ENCODE peak calls at places on chromosomes 6 and 20, in nine cellular contexts. G, L, D, B, P, U, A, T and V are unnamed samples.

GRCh38 chr20:18750735-18751134 is 62.8 kb upstream of the SCP2D1 start:
- DNase-seq in G (no peak), L (no peak), D (no peak), B (no peak), P (peak; percentile 66), U (no peak), A (no peak), T (no peak), V (no peak)

GRCh38 chr6:48641544-48641943 is 530.5 kb upstream of the PTCHD4 start:
- DNase-seq in G (no peak), L (peak; percentile 4), D (no peak), B (no peak), P (no peak), U (no peak), A (no peak), T (no peak), V (no peak)

GRCh38 chr6:154229796-154230195 is 126.8 kb downstream of the IPCEF1 start:
- DNase-seq in G (no peak), L (no peak), D (no peak), B (no peak), P (no peak), U (no peak), A (no peak), T (no peak), V (no peak)

GRCh38 chr20:3046677-3047462 is 1.0 kb downstream of the MRPS26 start:
- DNase-seq in G (peak; percentile 62), L (peak; percentile 13), D (no peak), B (no peak), P (no peak), U (no peak), A (no peak), T (no peak), V (no peak)

GRCh38 chr6:96015321-96015790 is 418 bp upstream of the FUT9 start:
- DNase-seq in G (peak; percentile 72), L (no peak), D (no peak), B (no peak), P (peak; percentile 61), U (peak; percentile 61), A (no peak), T (no peak), V (peak; percentile 48)

GRCh38 chr20:38377039-38377715 is 30.9 kb downstream of the LBP start:
- DNase-seq in G (no peak), L (no peak), D (no peak), B (no peak), P (no peak), U (no peak), A (no peak), T (no peak), V (no peak)

GRCh38 chr6:84976516-84977420 is 212.4 kb upstream of the TBX18 start:
- DNase-seq in G (no peak), L (peak; percentile 41), D (no peak), B (no peak), P (no peak), U (no peak), A (no peak), T (no peak), V (no peak)

GRCh38 chr6:48240287-48240686 is 129.3 kb upstream of the PTCHD4 start:
- DNase-seq in G (no peak), L (no peak), D (no peak), B (no peak), P (no peak), U (no peak), A (no peak), T (no peak), V (no peak)

GRCh38 chr6:56518995-56519767 is 123.5 kb downstream of the DST start:
- DNase-seq in G (no peak), L (no peak), D (no peak), B (no peak), P (no peak), U (no peak), A (no peak), T (no peak), V (no peak)

GRCh38 chr20:44016525-44016924 is 101.9 kb downstream of the TOX2 start:
- DNase-seq in G (no peak), L (no peak), D (no peak), B (no peak), P (no peak), U (no peak), A (no peak), T (no peak), V (no peak)

GRCh38 chr6:111482959-111483735 is at the start of gene REV3L:
- DNase-seq in G (peak; percentile 95), L (peak; percentile 90), D (peak; percentile 92), B (peak; percentile 95), P (peak; percentile 83), U (peak; percentile 95), A (peak; percentile 90), T (peak; percentile 95), V (peak; percentile 96)

GRCh38 chr20:44765091-44765490 is 19.4 kb downstream of the KCNK15 start:
- DNase-seq in G (no peak), L (no peak), D (no peak), B (no peak), P (no peak), U (no peak), A (no peak), T (no peak), V (no peak)

GRCh38 chr6:129489215-129489765 is 220.7 kb downstream of the ARHGAP18 start:
- DNase-seq in G (no peak), L (no peak), D (no peak), B (no peak), P (no peak), U (no peak), A (no peak), T (no peak), V (no peak)

GRCh38 chr6:129491436-129491835 is 218.5 kb downstream of the ARHGAP18 start:
- DNase-seq in G (no peak), L (no peak), D (no peak), B (no peak), P (no peak), U (no peak), A (no peak), T (no peak), V (no peak)

GRCh38 chr6:129492260-129492659 is 217.7 kb downstream of the ARHGAP18 start:
- DNase-seq in G (no peak), L (no peak), D (no peak), B (no peak), P (no peak), U (no peak), A (no peak), T (no peak), V (no peak)

GRCh38 chr6:129488313-129488712 is 221.7 kb downstream of the ARHGAP18 start:
- DNase-seq in G (no peak), L (no peak), D (no peak), B (no peak), P (no peak), U (no peak), A (no peak), T (no peak), V (no peak)

DNA sequence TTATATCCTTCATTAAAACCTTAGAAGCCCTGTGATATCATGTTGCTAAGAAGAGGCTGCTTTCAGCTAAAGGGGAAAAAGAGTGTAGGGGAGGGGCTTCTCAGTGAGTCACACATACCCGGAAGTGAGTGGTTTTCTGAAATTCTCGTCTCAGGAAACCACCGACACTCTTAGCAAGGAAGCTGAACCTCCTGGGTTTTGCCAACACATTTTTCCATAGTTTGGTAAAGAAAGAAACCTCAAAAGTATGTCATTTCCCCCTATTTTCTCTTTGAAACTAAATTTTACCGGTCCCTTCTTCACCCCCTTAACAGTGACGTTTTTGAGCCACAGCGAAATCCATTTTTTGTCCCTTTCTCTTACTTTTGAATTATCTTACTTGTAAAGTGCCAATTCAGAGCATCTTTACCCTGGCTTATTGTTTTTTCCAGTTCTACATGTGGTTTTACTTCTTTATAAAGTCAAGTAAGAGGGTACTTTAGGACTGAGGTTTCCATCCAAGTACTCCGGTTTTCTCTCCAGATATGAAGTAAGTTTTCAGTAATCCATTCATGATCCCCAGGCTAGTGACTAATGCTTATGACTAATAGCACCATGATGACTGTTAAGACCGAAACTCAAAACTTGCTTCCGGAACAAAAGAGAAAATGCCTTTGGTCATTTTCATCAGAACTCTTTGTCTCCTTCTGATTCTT is 219.3 kb downstream of the ARHGAP18 start:
- DNase-seq in G (peak; percentile 68), L (peak; percentile 97), D (peak; percentile 50), B (no peak), P (peak; percentile 92), U (no peak), A (peak; percentile 62), T (peak; percentile 63), V (no peak)
- H3K4me3 ChIP-seq in G (no peak overlapping the region), L (no peak overlapping the region), D (peak overlapping the region; percentile 25), B (peak overlapping the region; percentile 27), P (peak overlapping the region; percentile 49), U (no peak overlapping the region), A (peak overlapping the region; percentile 9), T (peak overlapping the region; percentile 30), V (no peak overlapping the region)

GRCh38 chr6:13328076-13328874 is at the start of gene TBC1D7:
- DNase-seq in G (peak; percentile 97), L (peak; percentile 94), D (peak; percentile 92), B (peak; percentile 96), P (peak; percentile 91), U (peak; percentile 97), A (peak; percentile 96), T (peak; percentile 97), V (peak; percentile 94)
- TF ChIP-seq CTCF in G (peak; percentile 27), L (peak; percentile 18), D (no peak), B (no peak), P (peak; percentile 18), U (no peak), A (no peak), T (peak; percentile 31), V (peak; percentile 8)

GRCh38 chr20:57397004-57397692 is 6.0 kb downstream of the RBM38 start:
- DNase-seq in G (no peak), L (no peak), D (no peak), B (peak; percentile 52), P (peak; percentile 41), U (peak; percentile 66), A (no peak), T (no peak), V (no peak)

GRCh38 chr20:57398231-57398821 is 7.1 kb downstream of the RBM38 start:
- DNase-seq in G (peak; percentile 62), L (no peak), D (peak; percentile 64), B (peak; percentile 78), P (peak; percentile 98), U (peak; percentile 89), A (peak; percentile 96), T (peak; percentile 97), V (no peak)

GRCh38 chr20:57398901-57399535 is 7.8 kb downstream of the RBM38 start:
- DNase-seq in G (no peak), L (no peak), D (no peak), B (no peak), P (no peak), U (peak; percentile 63), A (peak; percentile 59), T (no peak), V (no peak)

GRCh38 chr20:57396638-57397003 is 5.4 kb downstream of the RBM38 start:
- DNase-seq in G (no peak), L (no peak), D (no peak), B (no peak), P (no peak), U (no peak), A (no peak), T (no peak), V (no peak)

GRCh38 chr20:57397693-57398108 is 6.5 kb downstream of the RBM38 start:
- DNase-seq in G (peak; percentile 64), L (no peak), D (no peak), B (peak; percentile 64), P (no peak), U (peak; percentile 75), A (peak; percentile 80), T (peak; percentile 88), V (no peak)
- H3K4me1 ChIP-seq in G (peaks cover 54% of the 10 kb centered on the region), L (peaks cover 72% of the 10 kb centered on the region), D (peaks cover 67% of the 10 kb centered on the region), B (peaks cover 44% of the 10 kb centered on the region), P (peaks cover 70% of the 10 kb centered on the region), U (no peaks in the 10 kb centered on the region), A (peaks cover 93% of the 10 kb centered on the region), T (peaks cover 71% of the 10 kb centered on the region), V (peaks cover 15% of the 10 kb centered on the region)

GRCh38 chr6:31307669-31308049 is 35.8 kb upstream of the HLA-C start:
- DNase-seq in G (no peak), L (no peak), D (no peak), B (no peak), P (no peak), U (no peak), A (no peak), T (no peak), V (no peak)
- H3K4me3 ChIP-seq in G (no peak overlapping the region), L (no peak overlapping the region), D (no peak overlapping the region), B (peak overlapping the region; percentile 56), P (no peak overlapping the region), U (no peak overlapping the region), A (peak overlapping the region; percentile 74), T (peak overlapping the region; percentile 53), V (no peak overlapping the region)